ENCODE peak calls at places on chromosome 18, in nine cellular contexts. One of them, this sample, is unnamed.

GRCh38 chr18:72811047-72811446 is 56.7 kb downstream of the NETO1 start:
- DNase-seq in body of pancreas: no peak
- DNase-seq in naive B cell: no peak
- DNase-seq in cardiac fibroblast: no peak
- DNase-seq in HS-27A: no peak
- DNase-seq in stimulated activated CD8-positive, alpha-beta memory T cell treated with anti-CD3 and anti-CD28 coated beads, Interleukin-15, amount 100 ng/mL, for 1 hour: no peak
- DNase-seq in HTR-8/SVneo: no peak
- DNase-seq in Peyer's patch: no peak
- DNase-seq in fibroblast of the conjunctiva: no peak
- DNase-seq in this sample: no peak

GRCh38 chr18:39788395-39788794 is 2166.6 kb upstream of the PIK3C3 start:
- DNase-seq in cardiac fibroblast: no peak
- DNase-seq in body of pancreas: no peak
- DNase-seq in Peyer's patch: no peak
- DNase-seq in naive B cell: no peak
- DNase-seq in HS-27A: no peak
- DNase-seq in HTR-8/SVneo: no peak
- DNase-seq in fibroblast of the conjunctiva: no peak
- DNase-seq in stimulated activated CD8-positive, alpha-beta memory T cell treated with anti-CD3 and anti-CD28 coated beads, Interleukin-15, amount 100 ng/mL, for 1 hour: no peak
- DNase-seq in this sample: no peak

GRCh38 chr18:907880-908512 is 3.3 kb downstream of the ADCYAP1 start:
- DNase-seq in stimulated activated CD8-positive, alpha-beta memory T cell treated with anti-CD3 and anti-CD28 coated beads, Interleukin-15, amount 100 ng/mL, for 1 hour: no peak
- DNase-seq in HS-27A: no peak
- DNase-seq in HTR-8/SVneo: no peak
- DNase-seq in cardiac fibroblast: no peak
- DNase-seq in body of pancreas: no peak
- DNase-seq in fibroblast of the conjunctiva: no peak
- DNase-seq in Peyer's patch: no peak
- DNase-seq in naive B cell: no peak
- DNase-seq in this sample: no peak

GRCh38 chr18:73296686-73297085 is 428.9 kb upstream of the NETO1 start:
- DNase-seq in body of pancreas: no peak
- DNase-seq in HS-27A: no peak
- DNase-seq in cardiac fibroblast: no peak
- DNase-seq in naive B cell: no peak
- DNase-seq in Peyer's patch: no peak
- DNase-seq in stimulated activated CD8-positive, alpha-beta memory T cell treated with anti-CD3 and anti-CD28 coated beads, Interleukin-15, amount 100 ng/mL, for 1 hour: no peak
- DNase-seq in fibroblast of the conjunctiva: no peak
- DNase-seq in HTR-8/SVneo: no peak
- DNase-seq in this sample: no peak

GRCh38 chr18:55878224-55878623 is 290.2 kb upstream of the TCF4 start:
- DNase-seq in Peyer's patch: no peak
- DNase-seq in naive B cell: no peak
- DNase-seq in HTR-8/SVneo: no peak
- DNase-seq in stimulated activated CD8-positive, alpha-beta memory T cell treated with anti-CD3 and anti-CD28 coated beads, Interleukin-15, amount 100 ng/mL, for 1 hour: no peak
- DNase-seq in cardiac fibroblast: peak; percentile 40
- DNase-seq in fibroblast of the conjunctiva: no peak
- DNase-seq in HS-27A: no peak
- DNase-seq in body of pancreas: no peak
- DNase-seq in this sample: no peak

GRCh38 chr18:70420151-70420898 is 131.5 kb downstream of the SOCS6 start:
- DNase-seq in fibroblast of the conjunctiva: peak; percentile 83
- DNase-seq in stimulated activated CD8-positive, alpha-beta memory T cell treated with anti-CD3 and anti-CD28 coated beads, Interleukin-15, amount 100 ng/mL, for 1 hour: no peak
- DNase-seq in cardiac fibroblast: peak; percentile 89
- DNase-seq in naive B cell: no peak
- DNase-seq in body of pancreas: no peak
- DNase-seq in Peyer's patch: no peak
- DNase-seq in HTR-8/SVneo: no peak
- DNase-seq in HS-27A: no peak
- DNase-seq in this sample: no peak

GRCh38 chr18:6561029-6561861 is 146.5 kb upstream of the L3MBTL4 start:
- DNase-seq in HS-27A: no peak
- DNase-seq in stimulated activated CD8-positive, alpha-beta memory T cell treated with anti-CD3 and anti-CD28 coated beads, Interleukin-15, amount 100 ng/mL, for 1 hour: no peak
- DNase-seq in fibroblast of the conjunctiva: peak; percentile 82
- DNase-seq in body of pancreas: peak; percentile 84
- DNase-seq in naive B cell: no peak
- DNase-seq in Peyer's patch: no peak
- DNase-seq in HTR-8/SVneo: no peak
- DNase-seq in cardiac fibroblast: peak; percentile 35
- DNase-seq in this sample: no peak

GRCh38 chr18:24397131-24397693 is 412 bp downstream of the OSBPL1A start:
- DNase-seq in fibroblast of the conjunctiva: peak; percentile 40
- DNase-seq in naive B cell: peak; percentile 29
- DNase-seq in cardiac fibroblast: peak; percentile 76
- DNase-seq in stimulated activated CD8-positive, alpha-beta memory T cell treated with anti-CD3 and anti-CD28 coated beads, Interleukin-15, amount 100 ng/mL, for 1 hour: no peak
- DNase-seq in Peyer's patch: no peak
- DNase-seq in HTR-8/SVneo: peak; percentile 13
- DNase-seq in body of pancreas: peak; percentile 75
- DNase-seq in HS-27A: peak; percentile 38
- DNase-seq in this sample: peak; percentile 32

GRCh38 chr18:77054606-77055428 is 77.8 kb downstream of the MBP start:
- DNase-seq in body of pancreas: peak; percentile 69
- DNase-seq in naive B cell: peak; percentile 82
- DNase-seq in stimulated activated CD8-positive, alpha-beta memory T cell treated with anti-CD3 and anti-CD28 coated beads, Interleukin-15, amount 100 ng/mL, for 1 hour: peak; percentile 63
- DNase-seq in HS-27A: peak; percentile 81
- DNase-seq in Peyer's patch: peak; percentile 82
- DNase-seq in fibroblast of the conjunctiva: peak; percentile 69
- DNase-seq in HTR-8/SVneo: peak; percentile 80
- DNase-seq in cardiac fibroblast: peak; percentile 87
- DNase-seq in this sample: peak; percentile 92

GRCh38 chr18:2967820-2968219 is 45.1 kb downstream of the LPIN2 start:
- DNase-seq in HS-27A: no peak
- DNase-seq in body of pancreas: no peak
- DNase-seq in Peyer's patch: no peak
- DNase-seq in HTR-8/SVneo: no peak
- DNase-seq in fibroblast of the conjunctiva: no peak
- DNase-seq in stimulated activated CD8-positive, alpha-beta memory T cell treated with anti-CD3 and anti-CD28 coated beads, Interleukin-15, amount 100 ng/mL, for 1 hour: no peak
- DNase-seq in cardiac fibroblast: no peak
- DNase-seq in naive B cell: no peak
- DNase-seq in this sample: no peak

GRCh38 chr18:66344227-66344626 is 259.7 kb downstream of the CDH19 start:
- DNase-seq in fibroblast of the conjunctiva: no peak
- DNase-seq in cardiac fibroblast: no peak
- DNase-seq in body of pancreas: no peak
- DNase-seq in naive B cell: no peak
- DNase-seq in Peyer's patch: no peak
- DNase-seq in HTR-8/SVneo: no peak
- DNase-seq in stimulated activated CD8-positive, alpha-beta memory T cell treated with anti-CD3 and anti-CD28 coated beads, Interleukin-15, amount 100 ng/mL, for 1 hour: no peak
- DNase-seq in HS-27A: no peak
- DNase-seq in this sample: no peak

GRCh38 chr18:58394046-58394445 is 234.8 kb downstream of the ALPK2 start:
- DNase-seq in HS-27A: no peak
- DNase-seq in naive B cell: no peak
- DNase-seq in stimulated activated CD8-positive, alpha-beta memory T cell treated with anti-CD3 and anti-CD28 coated beads, Interleukin-15, amount 100 ng/mL, for 1 hour: no peak
- DNase-seq in cardiac fibroblast: peak; percentile 48
- DNase-seq in fibroblast of the conjunctiva: no peak
- DNase-seq in body of pancreas: no peak
- DNase-seq in HTR-8/SVneo: no peak
- DNase-seq in Peyer's patch: no peak
- DNase-seq in this sample: no peak

GRCh38 chr18:38010971-38011370 is 445.4 kb upstream of the CELF4 start:
- DNase-seq in fibroblast of the conjunctiva: no peak
- DNase-seq in Peyer's patch: no peak
- DNase-seq in HTR-8/SVneo: no peak
- DNase-seq in HS-27A: no peak
- DNase-seq in cardiac fibroblast: no peak
- DNase-seq in stimulated activated CD8-positive, alpha-beta memory T cell treated with anti-CD3 and anti-CD28 coated beads, Interleukin-15, amount 100 ng/mL, for 1 hour: no peak
- DNase-seq in naive B cell: no peak
- DNase-seq in body of pancreas: no peak
- DNase-seq in this sample: no peak

GRCh38 chr18:74929110-74929509 is 279.8 kb downstream of the PTGR3 start:
- DNase-seq in naive B cell: no peak
- DNase-seq in Peyer's patch: no peak
- DNase-seq in cardiac fibroblast: no peak
- DNase-seq in fibroblast of the conjunctiva: no peak
- DNase-seq in HTR-8/SVneo: no peak
- DNase-seq in stimulated activated CD8-positive, alpha-beta memory T cell treated with anti-CD3 and anti-CD28 coated beads, Interleukin-15, amount 100 ng/mL, for 1 hour: no peak
- DNase-seq in HS-27A: no peak
- DNase-seq in body of pancreas: peak; percentile 81
- DNase-seq in this sample: no peak

GRCh38 chr18:24115628-24116027 is 23.2 kb upstream of the CABYR start:
- DNase-seq in fibroblast of the conjunctiva: no peak
- DNase-seq in Peyer's patch: no peak
- DNase-seq in HTR-8/SVneo: no peak
- DNase-seq in stimulated activated CD8-positive, alpha-beta memory T cell treated with anti-CD3 and anti-CD28 coated beads, Interleukin-15, amount 100 ng/mL, for 1 hour: no peak
- DNase-seq in body of pancreas: no peak
- DNase-seq in HS-27A: no peak
- DNase-seq in naive B cell: no peak
- DNase-seq in cardiac fibroblast: no peak
- DNase-seq in this sample: no peak

GRCh38 chr18:11750171-11750570 is 61.1 kb downstream of the GNAL start:
- DNase-seq in HTR-8/SVneo: no peak
- DNase-seq in fibroblast of the conjunctiva: no peak
- DNase-seq in cardiac fibroblast: no peak
- DNase-seq in stimulated activated CD8-positive, alpha-beta memory T cell treated with anti-CD3 and anti-CD28 coated beads, Interleukin-15, amount 100 ng/mL, for 1 hour: no peak
- DNase-seq in HS-27A: no peak
- DNase-seq in Peyer's patch: no peak
- DNase-seq in naive B cell: no peak
- DNase-seq in body of pancreas: no peak
- DNase-seq in this sample: no peak

GRCh38 chr18:29874519-29875098 is 1167.9 kb downstream of the DSC3 start:
- DNase-seq in stimulated activated CD8-positive, alpha-beta memory T cell treated with anti-CD3 and anti-CD28 coated beads, Interleukin-15, amount 100 ng/mL, for 1 hour: no peak
- DNase-seq in fibroblast of the conjunctiva: peak; percentile 2
- DNase-seq in body of pancreas: no peak
- DNase-seq in cardiac fibroblast: peak; percentile 65
- DNase-seq in Peyer's patch: no peak
- DNase-seq in naive B cell: no peak
- DNase-seq in HS-27A: peak; percentile 27
- DNase-seq in HTR-8/SVneo: peak; percentile 10
- DNase-seq in this sample: no peak

GRCh38 chr18:59631583-59632181 is 65.5 kb downstream of the CCBE1 start:
- DNase-seq in body of pancreas: no peak
- DNase-seq in HS-27A: peak; percentile 17
- DNase-seq in HTR-8/SVneo: peak; percentile 37
- DNase-seq in cardiac fibroblast: peak; percentile 69
- DNase-seq in fibroblast of the conjunctiva: peak; percentile 43
- DNase-seq in naive B cell: no peak
- DNase-seq in Peyer's patch: no peak
- DNase-seq in stimulated activated CD8-positive, alpha-beta memory T cell treated with anti-CD3 and anti-CD28 coated beads, Interleukin-15, amount 100 ng/mL, for 1 hour: no peak
- DNase-seq in this sample: no peak

GRCh38 chr18:49621851-49622351 is 60.0 kb downstream of the LIPG start:
- DNase-seq in stimulated activated CD8-positive, alpha-beta memory T cell treated with anti-CD3 and anti-CD28 coated beads, Interleukin-15, amount 100 ng/mL, for 1 hour: no peak
- DNase-seq in cardiac fibroblast: no peak
- DNase-seq in naive B cell: no peak
- DNase-seq in HTR-8/SVneo: no peak
- DNase-seq in Peyer's patch: no peak
- DNase-seq in fibroblast of the conjunctiva: no peak
- DNase-seq in body of pancreas: no peak
- DNase-seq in HS-27A: no peak
- DNase-seq in this sample: no peak

GRCh38 chr18:58235001-58235436 is 191.0 kb downstream of the NEDD4L start:
- DNase-seq in HTR-8/SVneo: no peak
- DNase-seq in naive B cell: no peak
- DNase-seq in stimulated activated CD8-positive, alpha-beta memory T cell treated with anti-CD3 and anti-CD28 coated beads, Interleukin-15, amount 100 ng/mL, for 1 hour: no peak
- DNase-seq in cardiac fibroblast: no peak
- DNase-seq in fibroblast of the conjunctiva: no peak
- DNase-seq in body of pancreas: peak; percentile 52
- DNase-seq in HS-27A: no peak
- DNase-seq in Peyer's patch: peak; percentile 62
- DNase-seq in this sample: no peak

GRCh38 chr18:56186319-56186718 is 452.1 kb downstream of the TXNL1 start:
- DNase-seq in HTR-8/SVneo: no peak
- DNase-seq in cardiac fibroblast: no peak
- DNase-seq in HS-27A: no peak
- DNase-seq in fibroblast of the conjunctiva: no peak
- DNase-seq in Peyer's patch: no peak
- DNase-seq in naive B cell: no peak
- DNase-seq in stimulated activated CD8-positive, alpha-beta memory T cell treated with anti-CD3 and anti-CD28 coated beads, Interleukin-15, amount 100 ng/mL, for 1 hour: no peak
- DNase-seq in body of pancreas: no peak
- DNase-seq in this sample: no peak